ENCODE peak calls at places on chromosome 17, in four cellular contexts. F is activated CD4-positive, alpha-beta T cell treated with anti-CD3 and anti-CD28 coated beads, Interleukin-2, amount 50 U/mL, for 48 hours; B is activated T-helper 1 cell treated with anti-CD3 and anti-CD28 coated beads, Interleukin-2, amount 50 U/mL, for 16 hours; Y is psoas muscle. I is an unnamed sample.

GRCh38 chr17:58786586-58787295 is 31.1 kb downstream of the PPM1E start:
- DNase-seq in B (no peak), Y (no peak), F (no peak), I (no peak)

GRCh38 chr17:1455291-1455747 is 713 bp downstream of the CRK start:
- DNase-seq in F (peak; percentile 53), B (no peak), Y (peak; percentile 78), I (peak; percentile 82)

GRCh38 chr17:83192161-83192788 is 112.9 kb downstream of the METRNL start:
- DNase-seq in Y (peak; percentile 61), B (no peak), F (no peak), I (peak; percentile 50)

GRCh38 chr17:6420173-6420641 is 14.7 kb downstream of the AIPL1 start:
- DNase-seq in B (no peak), Y (no peak), F (peak; percentile 34), I (no peak)

GRCh38 chr17:31488264-31488981 is 96.9 kb downstream of the RAB11FIP4 start:
- DNase-seq in F (peak; percentile 41), B (no peak), Y (no peak), I (peak; percentile 59)

GRCh38 chr17:79672496-79672895 is 58.2 kb upstream of the ENPP7 start:
- DNase-seq in Y (no peak), B (no peak), F (no peak), I (no peak)

GRCh38 chr17:64130559-64131001 is 636 bp upstream of the ERN1 start:
- DNase-seq in B (no peak), F (peak; percentile 68), Y (peak; percentile 41), I (peak; percentile 52)

GRCh38 chr17:70478883-70479282 is 309.6 kb downstream of the KCNJ2 start:
- DNase-seq in B (no peak), F (no peak), Y (no peak), I (peak; percentile 47)

GRCh38 chr17:7634384-7634783 is 4.4 kb downstream of the SHBG start:
- DNase-seq in Y (no peak), B (no peak), F (peak; percentile 31), I (peak; percentile 60)

GRCh38 chr17:54860617-54861468 is 39.8 kb upstream of the TOM1L1 start:
- DNase-seq in F (no peak), B (no peak), Y (no peak), I (no peak)

GRCh38 chr17:76561332-76561731 is 21.5 kb downstream of the PRCD start:
- DNase-seq in B (no peak), F (no peak), Y (no peak), I (no peak)

GRCh38 chr17:69228576-69228975 is at the start of gene ABCA10:
- DNase-seq in B (no peak), Y (no peak), F (no peak), I (no peak)

GRCh38 chr17:18965530-18966236 is 13.7 kb downstream of the SLC5A10 start:
- DNase-seq in B (no peak), F (no peak), Y (no peak), I (no peak)

GRCh38 chr17:82095777-82096708 is 2.0 kb downstream of the FASN start:
- DNase-seq in F (no peak), Y (peak; percentile 18), B (no peak), I (peak; percentile 36)

GRCh38 chr17:82301916-82302497 is 15.4 kb downstream of the CD7 start:
- DNase-seq in F (peak; percentile 78), Y (no peak), B (no peak), I (no peak)

GRCh38 chr17:68398731-68399637 is 58.3 kb downstream of the WIPI1 start:
- DNase-seq in B (no peak), F (peak; percentile 34), Y (peak; percentile 53), I (peak; percentile 70)

GRCh38 chr17:35716173-35716572 is 15.3 kb upstream of the RASL10B start:
- DNase-seq in B (no peak), F (no peak), Y (no peak), I (no peak)

GRCh38 chr17:499836-500543 is 147.4 kb upstream of the RPH3AL start:
- DNase-seq in Y (no peak), F (no peak), B (no peak), I (no peak)

GRCh38 chr17:73901661-73902415 is 257.6 kb upstream of the SDK2 start:
- DNase-seq in Y (peak; percentile 32), B (no peak), F (peak; percentile 29), I (peak; percentile 72)

GRCh38 chr17:79979841-79980215 is 55.8 kb downstream of the TBC1D16 start:
- DNase-seq in Y (no peak), B (no peak), F (no peak), I (no peak)

GRCh38 chr17:77736207-77736600 is 222.3 kb upstream of the TNRC6C start:
- DNase-seq in Y (no peak), F (no peak), B (no peak), I (no peak)

GRCh38 chr17:4601326-4601725 is 17.0 kb downstream of the SMTNL2 start:
- DNase-seq in B (no peak), F (no peak), Y (no peak), I (no peak)

GRCh38 chr17:58153046-58153445 is 4.9 kb downstream of the OR4D1 start:
- DNase-seq in B (peak; percentile 22), F (peak; percentile 37), Y (no peak), I (no peak)

GRCh38 chr17:79837888-79838540 is 1.2 kb downstream of the CBX4 start:
- DNase-seq in B (no peak), Y (peak; percentile 24), F (no peak), I (no peak)

I was measured in Right ventricle myocardium superior.